ENCODE peak calls at places on chromosomes 6 and 20, in nine cellular contexts. P, O, V, Z, D, C, L, W and U are unnamed samples.

GRCh38 chr6:67889682-67889995 is 745.4 kb upstream of the ADGRB3 start:
- DNase-seq in C (no peak), O (no peak), V (no peak), W (no peak), L (no peak), D (no peak), P (no peak), Z (no peak), U (no peak)

GRCh38 chr6:1667012-1667804 is 57.5 kb downstream of the FOXC1 start:
- DNase-seq in P (no peak), D (peak), O (no peak), Z (no peak), W (peak), L (no peak), V (no peak), C (peak), U (no peak)

GRCh38 chr6:76792394-76792793 is 670.9 kb downstream of the HTR1B start:
- DNase-seq in Z (no peak), D (peak), L (no peak), W (no peak), O (no peak), C (no peak), V (no peak), P (peak), U (no peak)

GRCh38 chr6:17907467-17908229 is 79.8 kb downstream of the KIF13A start:
- DNase-seq in C (peak), P (peak), V (no peak), L (no peak), W (peak), O (no peak), D (peak), Z (peak), U (no peak)

GRCh38 chr6:50952092-50952932 is 133.6 kb downstream of the TFAP2B start:
- DNase-seq in V (no peak), C (no peak), D (no peak), Z (no peak), W (no peak), P (no peak), L (no peak), O (no peak), U (no peak)

GRCh38 chr20:52379723-52380336 is 188.3 kb upstream of the ZFP64 start:
- DNase-seq in W (no peak), L (peak), Z (peak), V (peak), D (peak), O (peak), P (peak), C (no peak), U (no peak)

GRCh38 chr6:79215233-79215824 is 19.2 kb downstream of the HMGN3 start:
- DNase-seq in O (no peak), W (no peak), V (peak), Z (no peak), C (no peak), D (no peak), L (no peak), P (peak), U (no peak)

GRCh38 chr6:159590794-159591193 is 102.2 kb downstream of the SOD2 start:
- DNase-seq in V (no peak), O (no peak), P (no peak), C (no peak), D (no peak), Z (no peak), W (no peak), L (no peak), U (peak)

GRCh38 chr6:22925304-22925835 is 356.0 kb downstream of the HDGFL1 start:
- DNase-seq in Z (no peak), P (no peak), L (no peak), C (no peak), D (no peak), V (no peak), O (no peak), W (no peak), U (no peak)

GRCh38 chr6:137076277-137077068 is 31.7 kb upstream of the IL20RA start:
- DNase-seq in D (no peak), P (peak), O (peak), L (peak), V (peak), Z (peak), C (peak), W (peak), U (no peak)

GRCh38 chr6:41284726-41285125 is 1.8 kb downstream of the TREM1 start:
- DNase-seq in W (peak), L (no peak), V (no peak), P (peak), O (no peak), Z (no peak), D (peak), C (no peak), U (no peak)

GRCh38 chr6:815348-815738 is 122.4 kb upstream of the EXOC2 start:
- DNase-seq in L (no peak), Z (no peak), W (peak), P (no peak), O (no peak), D (no peak), V (no peak), C (no peak), U (no peak)

GRCh38 chr6:112100561-112100960 is 13.2 kb downstream of the FAM229B start:
- DNase-seq in O (no peak), V (no peak), Z (no peak), W (no peak), L (no peak), D (no peak), P (no peak), C (no peak), U (no peak)

GRCh38 chr20:22386300-22386623 is 198.1 kb downstream of the FOXA2 start:
- DNase-seq in V (no peak), Z (no peak), L (no peak), P (no peak), W (no peak), D (no peak), O (no peak), C (no peak), U (no peak)

GRCh38 chr20:22384978-22385377 is 199.4 kb downstream of the FOXA2 start:
- DNase-seq in V (no peak), C (no peak), D (no peak), O (no peak), P (no peak), L (no peak), W (no peak), Z (no peak), U (no peak)

GRCh38 chr20:22383156-22383555 is 201.2 kb downstream of the FOXA2 start:
- DNase-seq in C (no peak), W (no peak), O (no peak), L (no peak), P (peak), V (no peak), D (no peak), Z (no peak), U (no peak)

GRCh38 chr20:22387452-22387851 is 196.9 kb downstream of the FOXA2 start:
- DNase-seq in P (no peak), Z (no peak), V (no peak), O (no peak), L (no peak), C (no peak), W (no peak), D (peak), U (no peak)

GRCh38 chr20:22385602-22386299 is 198.6 kb downstream of the FOXA2 start:
- DNase-seq in D (no peak), V (no peak), L (no peak), O (peak), P (peak), W (no peak), C (no peak), Z (no peak), U (no peak)
- TF ChIP-seq CTCF in D (no peak), V (no peak), L (no peak), O (peak), P (peak), W (no peak), C (no peak), Z (no peak), U (no peak)

GRCh38 chr6:124859366-124859765 is 102.9 kb upstream of the RNF217 start:
- DNase-seq in L (no peak), P (no peak), Z (no peak), W (no peak), D (no peak), V (no peak), O (no peak), C (no peak), U (no peak)

GRCh38 chr6:124858564-124858963 is 103.7 kb upstream of the RNF217 start:
- DNase-seq in V (no peak), W (no peak), Z (no peak), P (no peak), O (no peak), L (no peak), D (no peak), C (no peak), U (no peak)

GRCh38 chr6:124857746-124858145 is 104.5 kb upstream of the RNF217 start:
- DNase-seq in P (no peak), O (no peak), W (no peak), V (no peak), D (no peak), Z (no peak), C (no peak), L (no peak), U (no peak)

DNA sequence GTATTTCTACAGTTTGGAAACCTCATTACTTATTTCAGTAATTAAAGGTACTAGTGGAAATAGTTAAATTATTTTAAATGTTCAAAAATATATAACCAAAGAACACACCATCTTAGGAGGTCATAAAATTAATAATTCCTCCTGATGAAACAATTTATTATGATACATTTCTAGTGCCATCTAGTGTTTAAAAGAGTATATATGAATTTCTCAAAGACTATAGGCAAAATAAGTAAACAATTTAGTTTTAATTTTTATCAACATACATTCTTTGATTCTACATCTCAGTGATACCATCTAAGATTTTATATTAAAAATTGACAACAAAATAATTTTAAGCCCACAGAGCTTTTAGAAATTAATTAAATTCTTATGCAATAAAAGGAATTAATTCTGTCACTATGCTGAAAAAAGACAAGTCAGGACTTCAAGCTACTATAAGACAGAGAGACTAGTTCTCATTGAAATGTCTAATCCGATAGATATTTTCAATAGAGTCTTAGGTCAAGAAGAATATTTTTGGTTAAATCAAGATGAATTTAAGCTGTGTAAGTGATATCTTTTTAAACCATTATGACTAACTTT is 107.8 kb upstream of the RNF217 start:
- DNase-seq in P (peak), C (no peak), W (no peak), L (no peak), Z (no peak), D (no peak), O (no peak), V (no peak), U (no peak)
- TF ChIP-seq CTCF in P (peak), C (peak), W (peak), L (no peak), Z (peak), D (peak), O (no peak), V (peak), U (peak)

DNA sequence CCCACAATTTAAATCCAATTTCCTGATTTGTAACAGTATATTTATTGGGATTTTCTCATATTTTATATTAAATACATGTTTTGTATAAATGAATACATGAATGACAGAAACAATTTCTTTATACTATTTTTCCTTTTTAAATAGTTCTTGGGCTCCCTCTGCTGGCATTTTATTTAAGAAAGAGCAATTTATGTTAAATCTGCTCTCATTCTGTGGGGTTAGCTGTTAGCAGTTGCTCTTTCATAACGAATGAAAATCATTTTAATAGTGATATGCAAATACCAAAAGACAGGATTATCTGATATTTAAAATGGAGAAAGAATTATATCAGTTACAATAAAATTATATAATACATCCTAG is 118.3 kb downstream of the RALGAPA2 start:
- DNase-seq in O (no peak), Z (no peak), V (no peak), P (peak), L (peak), W (peak), C (no peak), D (no peak), U (no peak)
- TF ChIP-seq CTCF in O (no peak), Z (peak), V (peak), P (peak), L (no peak), W (peak), C (peak), D (peak), U (peak)

GRCh38 chr6:119078449-119079287 is at the start of gene FAM184A:
- DNase-seq in Z (peak), O (peak), W (peak), L (peak), P (peak), V (peak), D (peak), C (peak), U (peak)

GRCh38 chr6:119079288-119079809 is 885 bp upstream of the FAM184A start:
- DNase-seq in V (no peak), D (peak), L (no peak), W (peak), P (peak), O (no peak), C (peak), Z (no peak), U (no peak)

GRCh38 chr6:119076173-119076965 is 2.1 kb downstream of the FAM184A start:
- DNase-seq in C (no peak), L (no peak), Z (no peak), O (no peak), D (no peak), W (no peak), V (no peak), P (no peak), U (no peak)

GRCh38 chr6:119076966-119077642 is 1.4 kb downstream of the FAM184A start:
- DNase-seq in P (no peak), D (no peak), O (no peak), C (no peak), Z (no peak), W (no peak), V (no peak), L (no peak), U (no peak)

GRCh38 chr6:119077643-119078448 is 618 bp downstream of the FAM184A start:
- DNase-seq in W (no peak), D (peak), C (no peak), O (peak), V (peak), L (peak), Z (no peak), P (peak), U (no peak)
- TF ChIP-seq CTCF in W (no peak), D (no peak), C (no peak), O (peak), V (peak), L (no peak), Z (no peak), P (no peak), U (no peak)

DNA sequence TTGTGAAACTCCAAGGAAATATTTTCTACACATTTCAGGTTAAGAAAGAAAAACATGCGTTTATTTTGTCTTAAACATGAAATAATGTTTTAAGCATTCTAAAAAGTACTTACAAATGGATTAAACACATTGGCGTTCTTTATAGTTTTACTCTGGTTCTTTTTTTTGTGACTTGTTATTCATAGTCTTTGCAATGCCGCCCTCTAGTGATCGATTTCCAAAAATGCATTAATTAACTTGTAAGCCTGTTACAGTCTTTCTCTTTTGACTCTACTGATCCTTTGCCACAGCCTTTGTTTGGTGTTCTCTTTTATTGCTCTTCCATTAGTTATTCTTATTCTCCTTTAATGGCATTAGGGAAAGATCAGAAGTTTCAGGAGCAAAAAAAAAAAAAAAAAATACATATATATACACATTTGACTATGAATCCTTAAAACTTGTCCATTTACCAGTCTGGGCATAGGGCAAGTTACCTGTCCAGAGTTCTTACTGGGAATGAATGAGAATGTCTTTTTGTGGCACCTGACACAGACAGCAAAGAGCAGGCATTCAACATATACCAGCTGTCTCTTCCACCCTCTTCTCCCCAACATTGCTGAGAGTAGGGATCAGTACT is 59.9 kb downstream of the MACROD2 start:
- DNase-seq in P (peak), L (peak), Z (no peak), D (no peak), C (peak), O (no peak), V (peak), W (peak), U (no peak)
- TF ChIP-seq CTCF in P (peak), L (peak), Z (peak), D (peak), C (peak), O (peak), V (peak), W (peak), U (peak)

GRCh38 chr6:31541658-31542521 is at the start of gene DDX39B:
- DNase-seq in Z (peak), C (peak), P (peak), L (peak), W (peak), D (peak), O (peak), V (peak), U (peak)

GRCh38 chr6:31538805-31539400 is 2.9 kb downstream of the DDX39B start:
- DNase-seq in D (no peak), C (no peak), L (no peak), W (no peak), V (no peak), P (no peak), Z (no peak), O (peak), U (no peak)

GRCh38 chr6:31543639-31544038 is 1.8 kb upstream of the DDX39B start:
- DNase-seq in O (no peak), Z (no peak), C (no peak), P (no peak), V (no peak), W (no peak), L (no peak), D (no peak), U (no peak)

GRCh38 chr6:31540640-31541039 is 1.2 kb downstream of the DDX39B start:
- DNase-seq in D (no peak), W (no peak), Z (no peak), O (no peak), P (no peak), C (no peak), L (no peak), V (no peak), U (no peak)

DNA sequence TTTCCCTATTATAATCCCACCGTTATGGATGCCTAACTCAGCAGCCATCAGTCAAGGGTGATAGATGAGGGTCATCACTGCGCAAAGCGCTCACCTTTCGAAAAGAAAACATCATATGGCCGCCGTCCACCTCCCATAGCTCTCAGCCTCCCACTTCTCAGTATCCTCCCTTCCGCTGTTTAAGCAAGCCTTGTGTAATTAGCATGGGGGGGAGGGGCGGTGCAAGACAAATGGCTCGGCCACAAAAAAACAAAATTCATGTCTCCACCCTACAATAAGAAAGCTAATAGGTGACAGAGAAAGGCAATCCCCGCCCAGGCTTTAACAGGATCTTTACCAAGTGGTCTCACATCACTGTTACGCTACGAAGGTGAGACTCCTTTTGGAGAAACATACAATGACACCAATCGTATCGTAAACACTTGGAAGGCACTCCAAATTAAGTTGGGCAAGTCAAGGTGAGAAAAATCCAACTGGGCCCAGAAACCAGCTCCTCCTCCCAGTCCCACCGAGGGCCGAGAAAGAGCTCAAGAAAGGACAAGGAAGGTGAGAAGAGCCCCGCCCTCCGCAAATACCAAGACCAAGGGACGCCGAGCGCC is 645 bp downstream of the DDX39B start:
- DNase-seq in V (no peak), W (no peak), L (peak), Z (no peak), O (peak), C (no peak), P (peak), D (peak), U (no peak)
- TF ChIP-seq CTCF in V (no peak), W (no peak), L (no peak), Z (no peak), O (no peak), C (no peak), P (no peak), D (no peak), U (no peak)

DNA sequence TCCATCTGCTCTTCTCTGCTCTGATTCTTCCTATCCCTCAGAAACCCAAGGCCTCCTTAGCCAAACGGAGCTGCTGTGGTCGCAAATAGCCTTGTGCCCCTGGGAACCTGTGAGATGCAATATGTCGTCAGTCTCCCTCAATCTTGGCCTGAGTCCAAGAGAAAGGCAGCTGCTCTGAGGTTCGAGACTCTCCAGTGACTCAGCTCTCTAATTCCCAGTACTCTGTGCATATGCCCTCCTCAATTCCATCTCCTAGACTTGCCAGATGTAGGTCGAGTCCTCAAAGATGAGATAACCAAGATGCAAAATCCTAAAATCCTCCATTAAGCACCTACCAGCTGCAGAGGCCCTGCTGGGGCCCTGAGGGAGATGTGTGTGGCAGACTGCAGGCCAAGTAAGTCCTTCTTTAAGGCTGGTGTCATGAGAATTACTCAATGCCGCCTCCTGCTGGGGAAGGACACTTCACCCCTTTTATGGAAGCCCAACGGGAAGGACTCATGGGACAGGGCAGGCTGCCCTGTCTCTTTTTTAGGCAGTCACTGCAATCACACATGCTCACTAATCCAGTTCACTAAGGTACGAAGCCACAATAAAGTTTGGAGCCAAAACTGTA is 28.5 kb downstream of the C6orf15 start:
- DNase-seq in O (peak), W (peak), C (no peak), P (peak), V (peak), Z (no peak), D (peak), L (peak), U (no peak)
- TF ChIP-seq CTCF in O (no peak), W (peak), C (peak), P (peak), V (peak), Z (peak), D (peak), L (peak), U (peak)

GRCh38 chr20:2872304-2873009 is 824 bp upstream of the PTPRA start:
- DNase-seq in W (peak), V (peak), L (peak), O (peak), D (peak), P (peak), C (no peak), Z (peak), U (peak)
- TF ChIP-seq CTCF in W (peak), V (peak), L (peak), O (no peak), D (peak), P (peak), C (peak), Z (no peak), U (peak)

GRCh38 chr20:2986466-2986865 is 57.0 kb upstream of the GNRH2 start:
- DNase-seq in V (no peak), Z (no peak), W (no peak), L (no peak), D (peak), O (no peak), C (no peak), P (peak), U (no peak)

GRCh38 chr20:2984956-2985661 is 58.3 kb upstream of the GNRH2 start:
- DNase-seq in C (no peak), V (no peak), P (peak), O (no peak), D (peak), L (no peak), Z (no peak), W (peak), U (no peak)

GRCh38 chr20:2981646-2982045 is 61.8 kb upstream of the GNRH2 start:
- DNase-seq in P (no peak), L (no peak), V (no peak), W (no peak), O (no peak), D (no peak), C (no peak), Z (no peak), U (no peak)

GRCh38 chr20:2984028-2984501 is 59.4 kb upstream of the GNRH2 start:
- DNase-seq in D (peak), L (peak), Z (no peak), P (no peak), W (no peak), C (no peak), V (no peak), O (no peak), U (no peak)

GRCh38 chr20:2983508-2983907 is 59.9 kb upstream of the GNRH2 start:
- DNase-seq in C (no peak), P (no peak), O (no peak), Z (no peak), L (no peak), D (no peak), W (no peak), V (no peak), U (no peak)
- TF ChIP-seq CTCF in C (no peak), P (no peak), O (no peak), Z (no peak), L (no peak), D (no peak), W (no peak), V (no peak), U (no peak)